ENCODE peak calls at places on chromosomes 16 and 17, in five cellular contexts. V is dorsolateral prefrontal cortex; S is neural progenitor cell; N is naive thymus-derived CD4-positive, alpha-beta T cell; R is A549. L is an unnamed sample.

GRCh38 chr17:49903523-49903922 is 55.7 kb upstream of the TAC4 start:
- DNase-seq in V (no peak), S (no peak), N (no peak), R (no peak), L (no peak)

GRCh38 chr16:84058664-84059063 is 16.1 kb upstream of the SLC38A8 start:
- DNase-seq in V (no peak), S (no peak), N (no peak), R (no peak), L (no peak)

GRCh38 chr17:50689251-50689650 is 18.5 kb downstream of the ANKRD40 start:
- DNase-seq in V (no peak), S (peak), N (no peak), R (no peak), L (no peak)

GRCh38 chr16:57045694-57046381 is 46.5 kb upstream of the CPNE2 start:
- DNase-seq in V (peak), S (peak), N (no peak), R (peak), L (peak)

GRCh38 chr17:80222376-80223141 is 2.3 kb downstream of the SLC26A11 start:
- DNase-seq in V (no peak), S (no peak), N (no peak), R (no peak), L (no peak)

GRCh38 chr17:3964203-3965122 is at the start of gene ATP2A3:
- DNase-seq in V (no peak), S (peak), N (peak), R (peak), L (no peak)

GRCh38 chr16:53546988-53547391 is 44.0 kb upstream of the AKTIP start:
- DNase-seq in V (no peak), S (peak), N (no peak), R (peak), L (no peak)

GRCh38 chr17:44863254-44863918 is 15.7 kb downstream of the HIGD1B start:
- DNase-seq in V (no peak), S (no peak), N (no peak), R (no peak), L (no peak)

GRCh38 chr17:40092581-40092980 is 7.8 kb downstream of the NR1D1 start:
- DNase-seq in V (peak), S (no peak), N (no peak), R (no peak), L (peak)

GRCh38 chr16:14378131-14378551 is 251.9 kb downstream of the PARN start:
- DNase-seq in V (no peak), S (no peak), N (no peak), R (peak), L (no peak)

GRCh38 chr17:43014946-43015519 is 7.2 kb downstream of the VAT1 start:
- DNase-seq in V (no peak), S (no peak), N (no peak), R (no peak), L (no peak)

GRCh38 chr17:74373838-74374606 is 6.7 kb downstream of the GPR142 start:
- DNase-seq in V (peak), S (no peak), N (no peak), R (no peak), L (peak)

GRCh38 chr17:79435962-79436361 is 174.9 kb downstream of the RBFOX3 start:
- DNase-seq in V (no peak), S (no peak), N (no peak), R (no peak), L (no peak)

GRCh38 chr17:61484174-61484573 is 32.0 kb downstream of the TBX4 start:
- DNase-seq in V (no peak), S (no peak), N (no peak), R (no peak), L (no peak)

GRCh38 chr17:78762007-78762406 is 20.1 kb downstream of the CYTH1 start:
- DNase-seq in V (no peak), S (no peak), N (no peak), R (no peak), L (no peak)

GRCh38 chr16:75703341-75703740 is 2.1 kb upstream of the DUXB start:
- DNase-seq in V (no peak), S (no peak), N (no peak), R (no peak), L (no peak)

GRCh38 chr17:76909971-76910760 is 42.0 kb downstream of the MGAT5B start:
- DNase-seq in V (peak), S (peak), N (peak), R (peak), L (no peak)

GRCh38 chr16:48676836-48677235 is 66.9 kb upstream of the N4BP1 start:
- DNase-seq in V (no peak), S (no peak), N (no peak), R (no peak), L (no peak)

GRCh38 chr17:49156256-49156655 is 23.7 kb downstream of the B4GALNT2 start:
- DNase-seq in V (no peak), S (no peak), N (no peak), R (no peak), L (no peak)

GRCh38 chr16:80971814-80972213 is 34.9 kb downstream of the CMC2 start:
- DNase-seq in V (no peak), S (peak), N (no peak), R (no peak), L (no peak)

GRCh38 chr16:80968386-80969113 is 38.1 kb downstream of the CMC2 start:
- DNase-seq in V (no peak), S (no peak), N (no peak), R (peak), L (no peak)

GRCh38 chr16:80972611-80973010 is 34.1 kb downstream of the CMC2 start:
- DNase-seq in V (no peak), S (no peak), N (no peak), R (no peak), L (no peak)

GRCh38 chr16:80966617-80967016 is 40.1 kb downstream of the CMC2 start:
- DNase-seq in V (no peak), S (no peak), N (no peak), R (no peak), L (no peak)

DNA sequence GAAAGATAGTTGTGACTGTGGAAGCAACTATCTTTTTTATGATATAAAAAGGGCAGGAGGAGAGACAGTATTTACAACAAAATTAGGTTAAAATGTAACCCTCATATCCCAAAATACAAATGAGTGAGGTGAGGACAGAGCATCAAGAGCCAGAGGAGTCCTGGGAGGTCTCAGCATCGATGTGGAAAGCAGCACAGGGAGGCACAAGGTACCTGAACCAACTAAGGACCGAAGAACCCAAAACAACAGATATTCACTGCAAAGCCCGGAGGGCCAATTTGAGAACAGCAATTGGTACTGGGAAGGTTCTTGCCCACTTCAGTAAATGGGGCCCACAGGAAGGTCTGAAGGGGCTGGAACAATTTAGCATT is 37.6 kb downstream of the CMC2 start:
- DNase-seq in V (no peak), S (no peak), N (no peak), R (no peak), L (no peak)
- H3K27ac ChIP-seq in V (no peak), S (no peak), N (no peak), R (peak), L (no peak)

DNA sequence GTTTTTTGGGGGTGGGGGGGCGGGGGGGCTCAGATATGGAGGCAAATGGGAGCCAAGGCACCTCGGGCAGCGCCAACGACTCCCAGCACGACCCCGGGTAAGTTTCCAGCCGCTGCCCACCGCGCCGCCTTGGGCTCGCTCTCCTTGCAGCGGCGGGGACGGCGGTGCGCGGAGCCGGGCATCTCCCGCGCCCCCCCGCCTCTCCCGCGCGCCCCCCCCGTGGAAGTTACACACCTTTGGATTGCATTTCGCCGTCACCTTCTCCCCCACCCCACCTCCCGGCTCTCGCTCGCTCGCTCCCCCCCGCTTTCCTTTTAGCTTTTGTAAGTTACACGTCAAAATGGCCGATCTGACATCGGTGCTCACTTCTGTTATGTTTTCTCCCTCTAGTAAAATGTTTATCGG is 387 bp downstream of the MSI2 start:
- DNase-seq in V (no peak), S (peak), N (peak), R (no peak), L (no peak)
- H3K27ac ChIP-seq in V (peak), S (no peak), N (peak), R (peak), L (peak)

DNA sequence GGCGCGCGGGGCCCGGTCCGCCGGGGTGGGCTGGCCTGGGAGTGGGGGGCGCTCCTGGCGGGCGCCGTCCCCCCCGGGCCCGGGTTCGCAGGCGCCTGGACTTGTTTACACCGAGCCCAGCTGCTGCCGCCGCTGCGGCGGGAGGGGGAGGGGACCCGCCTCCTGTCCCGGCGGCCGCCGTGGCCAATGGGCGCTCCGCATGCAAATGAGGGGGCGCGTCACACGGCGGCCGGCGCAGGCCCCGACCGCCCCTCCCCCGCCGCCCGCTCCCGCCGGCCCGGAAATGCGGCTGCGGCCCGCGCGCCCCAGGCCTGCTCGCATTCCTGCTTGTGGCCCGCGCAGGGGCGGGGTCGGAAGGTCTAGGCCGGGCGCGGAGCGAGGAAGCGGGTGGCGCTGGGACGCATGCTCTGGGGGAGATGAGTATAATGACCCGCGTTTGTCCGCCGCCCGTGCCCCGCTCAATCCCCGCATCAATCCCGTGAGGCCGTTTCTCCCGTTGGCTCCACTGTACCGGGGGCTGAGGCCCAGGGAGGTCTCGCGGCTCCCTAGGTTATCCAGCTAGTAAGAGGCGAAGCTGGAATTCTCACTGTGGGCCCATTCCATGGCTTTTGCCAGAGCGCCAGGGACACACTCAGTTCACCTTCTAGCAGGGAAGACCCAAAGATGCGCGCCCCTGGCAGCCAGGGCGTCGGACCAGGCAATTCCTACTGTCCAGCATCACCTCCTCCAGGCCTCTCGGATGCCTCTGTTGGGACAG is at the start of gene YPEL3:
- DNase-seq in V (peak), S (peak), N (peak), R (peak), L (peak)
- H3K27ac ChIP-seq in V (peak), S (peak), N (peak), R (peak), L (peak)

GRCh38 chr17:16379654-16380053 is 1.2 kb upstream of the UBB start:
- DNase-seq in V (no peak), S (no peak), N (no peak), R (no peak), L (no peak)

GRCh38 chr17:16380640-16381495 is at the start of gene UBB:
- DNase-seq in V (peak), S (peak), N (peak), R (peak), L (peak)

GRCh38 chr17:16374539-16374938 is 6.4 kb upstream of the UBB start:
- DNase-seq in V (no peak), S (no peak), N (no peak), R (no peak), L (no peak)

GRCh38 chr17:16378631-16379282 is 2.1 kb upstream of the UBB start:
- DNase-seq in V (no peak), S (no peak), N (no peak), R (peak), L (no peak)

GRCh38 chr17:16377804-16378400 is 3.0 kb upstream of the UBB start:
- DNase-seq in V (no peak), S (no peak), N (no peak), R (peak), L (no peak)
- H3K27ac ChIP-seq in V (peak), S (no peak), N (no peak), R (peak), L (peak)

GRCh38 chr16:60204221-60204620 is 1470.1 kb upstream of the GOT2 start:
- DNase-seq in V (no peak), S (no peak), N (no peak), R (no peak), L (no peak)

GRCh38 chr16:60203525-60204124 is 1469.5 kb upstream of the GOT2 start:
- DNase-seq in V (no peak), S (peak), N (no peak), R (peak), L (no peak)

GRCh38 chr16:60206511-60206910 is 1472.4 kb upstream of the GOT2 start:
- DNase-seq in V (no peak), S (peak), N (no peak), R (no peak), L (no peak)
- H3K27ac ChIP-seq in V (no peak), S (no peak), N (no peak), R (no peak), L (no peak)

DNA sequence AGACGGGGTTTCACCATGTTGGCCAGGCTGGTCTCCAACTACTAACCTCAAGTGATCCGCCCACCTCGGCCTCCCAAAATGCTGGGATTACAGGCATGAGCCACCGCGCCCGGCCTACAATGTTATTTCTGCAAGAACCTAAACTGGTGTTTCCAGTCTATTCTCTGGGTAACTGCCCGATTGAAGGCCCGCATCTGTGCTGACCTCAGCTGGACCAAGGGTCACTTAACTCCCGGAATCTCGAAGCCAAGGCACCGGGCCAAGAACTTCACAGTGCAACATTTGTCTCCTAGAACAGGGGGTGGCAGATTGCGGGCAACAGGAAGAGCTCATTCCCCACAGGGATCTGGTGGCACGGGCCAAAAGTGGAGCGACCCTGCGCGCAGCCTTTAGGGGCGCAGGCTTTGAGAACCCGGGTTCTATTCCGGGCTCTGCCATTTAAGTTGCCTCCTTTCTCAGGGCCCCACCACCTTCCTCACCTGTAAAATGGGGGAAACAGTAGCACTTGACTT is 785 bp downstream of the SHMT1 start:
- DNase-seq in V (peak), S (peak), N (no peak), R (peak), L (peak)
- H3K27ac ChIP-seq in V (peak), S (no peak), N (peak), R (peak), L (peak)

GRCh38 chr16:82949016-82949415 is 322.2 kb downstream of the CDH13 start:
- DNase-seq in V (no peak), S (no peak), N (no peak), R (no peak), L (no peak)

GRCh38 chr16:82943371-82943770 is 316.6 kb downstream of the CDH13 start:
- DNase-seq in V (no peak), S (no peak), N (no peak), R (no peak), L (no peak)

GRCh38 chr16:82947675-82948074 is 320.9 kb downstream of the CDH13 start:
- DNase-seq in V (no peak), S (no peak), N (no peak), R (no peak), L (no peak)

GRCh38 chr16:82945420-82946096 is 318.8 kb downstream of the CDH13 start:
- DNase-seq in V (no peak), S (no peak), N (no peak), R (no peak), L (no peak)
- H3K27ac ChIP-seq in V (no peak), S (no peak), N (no peak), R (no peak), L (no peak)

GRCh38 chr17:47962901-47963300 is 5.2 kb upstream of the PRR15L start:
- DNase-seq in V (no peak), S (no peak), N (no peak), R (no peak), L (no peak)
- H3K27ac ChIP-seq in V (no peak), S (no peak), N (no peak), R (no peak), L (no peak)

GRCh38 chr17:15422392-15422957 is 44.9 kb downstream of the CDRT4 start:
- DNase-seq in V (no peak), S (no peak), N (no peak), R (no peak), L (no peak)
- H3K27ac ChIP-seq in V (no peak), S (no peak), N (no peak), R (no peak), L (no peak)

L was measured in substantia nigra.